ENCODE peak calls at places on chromosomes 13 and 19, in nine cellular contexts. A is neural progenitor cell, D is adrenal gland, W is pancreas, L is thoracic aorta, R is heart right ventricle, O is cardiac muscle cell, P is left lung, Q is WERI-Rb-1. G is an unnamed sample.

GRCh38 chr13:97499181-97499580 is 65.2 kb downstream of the RAP2A start:
- DNase-seq in A (no peak), D (no peak), W (no peak), L (no peak), R (no peak), O (no peak), P (no peak), Q (no peak), G (no peak)

GRCh38 chr13:101919541-101920306 is 467.2 kb downstream of the ITGBL1 start:
- DNase-seq in A (peak), D (no peak), W (no peak), L (no peak), R (peak), O (peak), P (no peak), Q (peak), G (no peak)

GRCh38 chr13:93635687-93636086 is 409.1 kb downstream of the GPC6 start:
- DNase-seq in A (no peak), D (no peak), W (no peak), L (no peak), R (no peak), O (peak), P (no peak), Q (no peak), G (no peak)

GRCh38 chr13:33992891-33993336 is 175.0 kb downstream of the RFC3 start:
- DNase-seq in A (no peak), D (no peak), W (no peak), L (no peak), R (no peak), O (no peak), P (no peak), Q (no peak), G (no peak)

GRCh38 chr13:40562975-40563349 is 103.5 kb downstream of the FOXO1 start:
- DNase-seq in A (no peak), D (no peak), W (no peak), L (no peak), R (no peak), O (no peak), P (peak), Q (no peak), G (no peak)

GRCh38 chr19:14347999-14348889 is 33.0 kb upstream of the ADGRE5 start:
- DNase-seq in A (peak), D (peak), W (peak), L (no peak), R (peak), O (peak), P (peak), Q (peak), G (peak)

GRCh38 chr13:29589234-29589633 is 6.3 kb downstream of the SLC7A1 start:
- DNase-seq in A (peak), D (peak), W (no peak), L (no peak), R (no peak), O (no peak), P (no peak), Q (no peak), G (no peak)

GRCh38 chr19:335486-336066 is 9.0 kb downstream of the MIER2 start:
- DNase-seq in A (no peak), D (no peak), W (peak), L (no peak), R (no peak), O (no peak), P (no peak), Q (no peak), G (no peak)

GRCh38 chr13:47826481-47826880 is 174.6 kb downstream of the SUCLA2 start:
- DNase-seq in A (no peak), D (no peak), W (no peak), L (no peak), R (no peak), O (peak), P (no peak), Q (no peak), G (no peak)

GRCh38 chr13:109976206-109976997 is 190.0 kb upstream of the IRS2 start:
- DNase-seq in A (no peak), D (no peak), W (no peak), L (no peak), R (no peak), O (no peak), P (no peak), Q (no peak), G (no peak)

GRCh38 chr19:46015080-46015960 is 7.5 kb downstream of the PGLYRP1 start:
- DNase-seq in A (peak), D (peak), W (peak), L (no peak), R (peak), O (peak), P (peak), Q (peak), G (no peak)

GRCh38 chr19:38648789-38649304 is 1.4 kb downstream of the ACTN4 start:
- DNase-seq in A (peak), D (no peak), W (peak), L (no peak), R (no peak), O (no peak), P (no peak), Q (no peak), G (no peak)

GRCh38 chr13:68748038-68748437 is 1359.6 kb upstream of the ATXN8OS start:
- DNase-seq in A (no peak), D (no peak), W (no peak), L (no peak), R (no peak), O (no peak), P (no peak), Q (no peak), G (no peak)

GRCh38 chr13:51070005-51070649 is 40.9 kb downstream of the C13orf42 start:
- DNase-seq in A (peak), D (peak), W (peak), L (no peak), R (peak), O (peak), P (peak), Q (peak), G (peak)

GRCh38 chr19:39951065-39951650 is 16.7 kb upstream of the FCGBP start:
- DNase-seq in A (no peak), D (no peak), W (no peak), L (no peak), R (no peak), O (no peak), P (no peak), Q (no peak), G (no peak)

GRCh38 chr13:53112522-53112921 is 83.9 kb downstream of the OLFM4 start:
- DNase-seq in A (no peak), D (no peak), W (no peak), L (no peak), R (no peak), O (no peak), P (no peak), Q (no peak), G (no peak)

GRCh38 chr13:37923236-37923635 is 53.7 kb upstream of the TRPC4 start:
- DNase-seq in A (no peak), D (no peak), W (no peak), L (no peak), R (no peak), O (peak), P (no peak), Q (no peak), G (no peak)

GRCh38 chr13:36981156-36981743 is 17.9 kb downstream of the ALG5 start:
- DNase-seq in A (peak), D (no peak), W (no peak), L (no peak), R (no peak), O (peak), P (no peak), Q (no peak), G (no peak)

GRCh38 chr19:35843676-35844481 is 8.4 kb downstream of the NPHS1 start:
- DNase-seq in A (peak), D (no peak), W (peak), L (no peak), R (no peak), O (peak), P (peak), Q (no peak), G (no peak)

GRCh38 chr13:44331446-44331845 is 42.2 kb upstream of the SERP2 start:
- DNase-seq in A (no peak), D (no peak), W (no peak), L (no peak), R (no peak), O (peak), P (no peak), Q (no peak), G (no peak)

GRCh38 chr13:97254809-97255208 is 32.7 kb downstream of the MBNL2 start:
- DNase-seq in A (no peak), D (no peak), W (no peak), L (no peak), R (no peak), O (no peak), P (no peak), Q (no peak), G (no peak)

GRCh38 chr13:24906268-24906667 is 142.3 kb downstream of the RNF17 start:
- DNase-seq in A (no peak), D (no peak), W (no peak), L (no peak), R (no peak), O (no peak), P (no peak), Q (no peak), G (no peak)

GRCh38 chr19:3609779-3610719 is 3.4 kb upstream of the TBXA2R start:
- DNase-seq in A (no peak), D (peak), W (no peak), L (no peak), R (no peak), O (no peak), P (peak), Q (no peak), G (no peak)

GRCh38 chr13:29613101-29613500 is 17.6 kb upstream of the SLC7A1 start:
- DNase-seq in A (no peak), D (no peak), W (no peak), L (no peak), R (no peak), O (no peak), P (no peak), Q (no peak), G (no peak)

GRCh38 chr13:50123862-50124535 is 108.8 kb downstream of the KCNRG start:
- DNase-seq in A (peak), D (peak), W (peak), L (peak), R (peak), O (peak), P (peak), Q (peak), G (peak)

GRCh38 chr19:30207357-30207756 is 164.8 kb upstream of the ZNF536 start:
- DNase-seq in A (no peak), D (no peak), W (no peak), L (no peak), R (no peak), O (no peak), P (no peak), Q (no peak), G (no peak)

GRCh38 chr19:17576758-17577532 is 21.5 kb downstream of the COLGALT1 start:
- DNase-seq in A (peak), D (peak), W (peak), L (no peak), R (no peak), O (peak), P (peak), Q (peak), G (no peak)

GRCh38 chr13:104586010-104586746 is 1520.0 kb upstream of the SLC10A2 start:
- DNase-seq in A (no peak), D (no peak), W (no peak), L (no peak), R (no peak), O (peak), P (no peak), Q (no peak), G (no peak)

GRCh38 chr19:13096968-13097330 is 5.7 kb downstream of the LYL1 start:
- DNase-seq in A (no peak), D (no peak), W (no peak), L (no peak), R (no peak), O (no peak), P (no peak), Q (no peak), G (no peak)

GRCh38 chr19:13095393-13095784 is 7.3 kb downstream of the LYL1 start:
- DNase-seq in A (peak), D (no peak), W (no peak), L (no peak), R (no peak), O (no peak), P (peak), Q (no peak), G (no peak)

GRCh38 chr19:13094771-13095392 is 7.8 kb downstream of the LYL1 start:
- DNase-seq in A (peak), D (no peak), W (no peak), L (no peak), R (no peak), O (no peak), P (peak), Q (peak), G (no peak)

GRCh38 chr19:13097331-13098258 is 5.1 kb downstream of the LYL1 start:
- DNase-seq in A (peak), D (peak), W (peak), L (no peak), R (no peak), O (no peak), P (peak), Q (no peak), G (no peak)

GRCh38 chr19:13095934-13096890 is 6.4 kb downstream of the LYL1 start:
- DNase-seq in A (peak), D (no peak), W (peak), L (no peak), R (no peak), O (no peak), P (peak), Q (peak), G (no peak)
- TF ChIP-seq CTCF in A (peak), D (no peak), W (no peak), L (peak), R (no peak), O (peak), P (peak), Q (peak), G (no peak)

DNA sequence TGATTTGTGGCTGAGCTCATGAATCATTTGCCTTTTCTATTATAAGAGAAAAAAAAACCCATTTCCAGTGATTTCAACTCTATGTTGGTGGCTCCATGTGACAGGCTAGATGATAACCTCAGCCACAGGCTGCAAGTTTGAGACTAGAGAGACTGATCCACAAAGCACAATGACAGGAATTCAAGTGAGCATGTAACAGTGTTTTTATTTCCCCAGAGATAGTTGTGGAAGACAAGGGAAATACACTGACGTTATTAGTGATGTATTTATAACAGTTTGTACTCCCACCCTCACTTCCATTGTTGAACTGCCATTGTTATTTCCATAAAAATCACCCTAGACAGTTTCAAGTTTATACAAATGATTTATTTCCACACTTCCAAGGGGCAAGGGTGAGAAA is 27.9 kb upstream of the EDNRB start:
- DNase-seq in A (no peak), D (no peak), W (no peak), L (no peak), R (peak), O (no peak), P (no peak), Q (no peak), G (no peak)
- H3K27ac ChIP-seq in A (no peak), D (no peak), W (no peak), L (no peak), R (no peak), O (no peak), P (no peak), Q (no peak), G (no peak)

GRCh38 chr19:7866399-7867091 is 7.6 kb downstream of the PRR36 start:
- DNase-seq in A (no peak), D (peak), W (peak), L (no peak), R (no peak), O (no peak), P (no peak), Q (no peak), G (no peak)

GRCh38 chr19:7864719-7865074 is 9.5 kb downstream of the PRR36 start:
- DNase-seq in A (no peak), D (no peak), W (no peak), L (no peak), R (no peak), O (no peak), P (no peak), Q (no peak), G (no peak)

GRCh38 chr19:7863971-7864718 is 10.0 kb downstream of the PRR36 start:
- DNase-seq in A (no peak), D (no peak), W (peak), L (no peak), R (no peak), O (no peak), P (no peak), Q (no peak), G (no peak)

GRCh38 chr19:7867092-7867844 is 6.9 kb downstream of the PRR36 start:
- DNase-seq in A (no peak), D (peak), W (peak), L (no peak), R (no peak), O (no peak), P (no peak), Q (no peak), G (no peak)

GRCh38 chr19:7865262-7865911 is 8.8 kb downstream of the PRR36 start:
- DNase-seq in A (no peak), D (no peak), W (no peak), L (no peak), R (no peak), O (no peak), P (no peak), Q (no peak), G (no peak)
- H3K4me3 ChIP-seq in A (no peak), D (no peak), W (no peak), L (no peak), R (no peak), O (no peak), P (no peak), Q (no peak), G (no peak)

GRCh38 chr13:79432992-79433391 is 26.9 kb upstream of the RBM26 start:
- DNase-seq in A (no peak), D (no peak), W (peak), L (no peak), R (no peak), O (no peak), P (peak), Q (no peak), G (no peak)
- TF ChIP-seq CTCF in A (no peak), D (no peak), W (no peak), L (no peak), R (no peak), O (no peak), P (no peak), Q (no peak), G (no peak)

DNA sequence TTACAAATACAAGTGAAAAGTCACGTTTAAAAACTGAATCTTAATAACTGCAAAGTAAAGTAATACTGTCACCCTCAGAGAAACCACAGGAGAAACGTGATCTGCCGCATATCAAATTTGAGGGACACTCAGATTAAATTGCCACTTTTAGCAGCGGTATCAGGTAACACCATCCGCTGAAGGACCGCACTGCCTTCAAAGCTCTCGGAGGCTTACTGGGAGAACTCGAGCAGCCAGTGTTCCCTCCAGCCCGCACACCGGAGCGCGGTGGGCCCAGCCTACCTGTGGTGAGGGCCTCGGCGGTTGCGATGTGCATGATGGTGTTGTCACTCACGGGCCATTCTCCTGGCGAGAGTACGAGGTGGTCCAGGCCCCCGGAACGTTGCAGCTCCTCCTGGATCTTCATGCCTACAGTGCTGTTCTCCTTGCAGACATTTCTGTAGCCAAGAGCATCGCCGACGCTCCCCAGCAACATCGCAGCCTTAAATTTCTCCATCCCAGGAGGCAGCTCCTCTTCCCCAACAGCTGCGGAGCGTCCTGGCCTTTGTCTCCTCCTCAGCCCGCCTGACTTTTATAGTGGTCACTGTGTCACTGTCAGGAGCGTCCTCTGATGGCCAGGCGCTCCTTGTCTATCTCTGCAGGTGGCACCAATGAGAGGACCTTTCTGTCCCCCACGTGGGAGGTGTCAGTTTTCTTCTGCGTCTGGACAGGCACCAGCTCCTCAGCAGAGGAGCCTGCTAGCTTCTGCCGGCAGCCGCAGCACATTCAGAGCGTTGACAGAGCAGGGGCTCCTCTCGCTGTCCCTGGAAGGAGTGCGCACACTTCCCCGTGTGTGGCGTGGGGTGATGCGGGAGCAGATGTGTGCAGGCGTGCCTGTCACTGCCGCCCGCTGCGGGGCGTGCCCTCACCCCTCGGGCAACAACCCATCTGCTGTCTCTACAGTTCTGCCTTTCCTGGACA is at the start of gene ADPRHL1:
- DNase-seq in A (no peak), D (no peak), W (peak), L (no peak), R (peak), O (no peak), P (no peak), Q (peak), G (peak)
- H3K27ac ChIP-seq in A (no peak), D (no peak), W (no peak), L (no peak), R (peak), O (peak), P (no peak), Q (peak), G (peak)

DNA sequence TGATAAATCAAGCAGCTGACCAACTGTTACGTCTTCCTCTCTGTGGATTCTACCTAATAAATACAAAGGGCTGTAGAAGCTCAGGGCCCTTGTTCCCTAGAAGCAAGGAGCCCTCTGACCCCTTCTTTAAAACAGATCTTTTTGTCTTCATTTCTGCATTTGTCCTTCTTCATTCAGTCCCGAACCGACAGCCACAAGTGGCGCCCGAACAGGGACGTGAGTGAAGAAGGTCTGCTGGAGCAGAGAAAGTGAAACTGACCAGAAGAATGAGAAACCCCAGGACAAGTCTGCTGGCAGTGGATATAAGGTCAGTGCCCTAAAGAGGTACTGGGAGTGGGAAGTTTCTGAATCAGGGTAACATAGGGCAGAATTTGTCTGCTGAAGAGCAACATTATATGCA is 13.1 kb downstream of the ZNF773 start:
- DNase-seq in A (no peak), D (no peak), W (no peak), L (no peak), R (no peak), O (peak), P (no peak), Q (no peak), G (no peak)
- H3K4me3 ChIP-seq in A (no peak), D (no peak), W (no peak), L (no peak), R (no peak), O (no peak), P (no peak), Q (no peak), G (no peak)

DNA sequence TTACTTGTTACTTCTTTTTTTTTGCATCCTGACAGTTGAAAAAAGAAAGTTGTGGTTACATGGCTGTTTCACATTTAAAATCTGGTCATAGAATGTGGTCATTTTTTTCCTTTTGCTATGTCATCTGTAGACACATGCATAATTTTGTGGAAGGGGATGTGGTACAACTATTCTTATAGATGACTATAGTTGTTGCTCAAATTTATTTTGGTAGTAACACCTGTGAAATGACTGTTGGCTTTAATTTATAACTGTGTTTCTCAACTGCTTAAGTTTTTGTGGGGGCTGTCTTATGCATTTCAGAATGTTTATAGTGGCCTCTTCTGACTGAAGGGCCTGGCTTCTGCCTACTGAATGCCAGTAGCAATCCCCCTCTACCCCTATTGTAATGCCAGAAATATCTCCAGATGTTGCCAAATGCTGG is 130.5 kb downstream of the PAN3 start:
- DNase-seq in A (no peak), D (no peak), W (no peak), L (no peak), R (no peak), O (no peak), P (no peak), Q (no peak), G (no peak)
- TF ChIP-seq CTCF in A (no peak), D (no peak), W (no peak), L (no peak), R (no peak), O (no peak), P (no peak), Q (no peak), G (no peak)

G was measured in right atrium auricular region.